ENCODE peak calls at places on chromosomes 1 and 21, in eight cellular contexts. One of them, this sample, is unnamed.

GRCh38 chr1:94094466-94095111 is 26.4 kb downstream of the ABCA4 start:
- DNase-seq in thoracic aorta: peak; percentile 60
- DNase-seq in right cardiac atrium: peak; percentile 94
- DNase-seq in adrenal gland: peak; percentile 84
- DNase-seq in A549: no peak
- DNase-seq in skeletal muscle cell: peak; percentile 57
- DNase-seq in fibroblast of mammary gland: peak; percentile 54
- DNase-seq in GM23248: peak; percentile 67
- DNase-seq in this sample: peak; percentile 89

GRCh38 chr1:67162954-67163353 is 3.3 kb upstream of the IL23R start:
- DNase-seq in thoracic aorta: no peak
- DNase-seq in right cardiac atrium: no peak
- DNase-seq in adrenal gland: no peak
- DNase-seq in A549: no peak
- DNase-seq in skeletal muscle cell: peak; percentile 22
- DNase-seq in fibroblast of mammary gland: peak; percentile 51
- DNase-seq in GM23248: peak; percentile 47
- DNase-seq in this sample: no peak

GRCh38 chr1:81664341-81664740 is 136.4 kb upstream of the ADGRL2 start:
- DNase-seq in thoracic aorta: no peak
- DNase-seq in right cardiac atrium: no peak
- DNase-seq in adrenal gland: no peak
- DNase-seq in A549: no peak
- DNase-seq in skeletal muscle cell: no peak
- DNase-seq in fibroblast of mammary gland: peak; percentile 63
- DNase-seq in GM23248: peak; percentile 82
- DNase-seq in this sample: no peak

GRCh38 chr1:97379387-97380075 is 541.3 kb downstream of the DPYD start:
- DNase-seq in thoracic aorta: no peak
- DNase-seq in right cardiac atrium: no peak
- DNase-seq in adrenal gland: no peak
- DNase-seq in A549: no peak
- DNase-seq in skeletal muscle cell: peak; percentile 89
- DNase-seq in fibroblast of mammary gland: peak; percentile 94
- DNase-seq in GM23248: peak; percentile 94
- DNase-seq in this sample: no peak

GRCh38 chr1:111605553-111605952 is 14.0 kb upstream of the RAP1A start:
- DNase-seq in thoracic aorta: no peak
- DNase-seq in right cardiac atrium: peak; percentile 86
- DNase-seq in adrenal gland: no peak
- DNase-seq in A549: no peak
- DNase-seq in skeletal muscle cell: no peak
- DNase-seq in fibroblast of mammary gland: peak; percentile 76
- DNase-seq in GM23248: peak; percentile 81
- DNase-seq in this sample: peak; percentile 33

GRCh38 chr1:11836955-11837766 is 10.4 kb downstream of the NPPA start:
- DNase-seq in thoracic aorta: no peak
- DNase-seq in right cardiac atrium: no peak
- DNase-seq in adrenal gland: no peak
- DNase-seq in A549: no peak
- DNase-seq in skeletal muscle cell: no peak
- DNase-seq in fibroblast of mammary gland: no peak
- DNase-seq in GM23248: no peak
- DNase-seq in this sample: no peak

GRCh38 chr1:59367269-59368006 is 70.5 kb downstream of the FGGY start:
- DNase-seq in thoracic aorta: peak; percentile 8
- DNase-seq in right cardiac atrium: peak; percentile 92
- DNase-seq in adrenal gland: peak; percentile 92
- DNase-seq in A549: no peak
- DNase-seq in skeletal muscle cell: peak; percentile 93
- DNase-seq in fibroblast of mammary gland: peak; percentile 95
- DNase-seq in GM23248: peak; percentile 93
- DNase-seq in this sample: peak; percentile 86

GRCh38 chr1:184296466-184297243 is 90.2 kb upstream of the C1orf21 start:
- DNase-seq in thoracic aorta: peak; percentile 59
- DNase-seq in right cardiac atrium: peak; percentile 97
- DNase-seq in adrenal gland: peak; percentile 98
- DNase-seq in A549: no peak
- DNase-seq in skeletal muscle cell: peak; percentile 80
- DNase-seq in fibroblast of mammary gland: peak; percentile 93
- DNase-seq in GM23248: peak; percentile 79
- DNase-seq in this sample: peak; percentile 83

GRCh38 chr1:89310505-89310904 is 37.8 kb upstream of the GBP5 start:
- DNase-seq in thoracic aorta: no peak
- DNase-seq in right cardiac atrium: no peak
- DNase-seq in adrenal gland: no peak
- DNase-seq in A549: no peak
- DNase-seq in skeletal muscle cell: no peak
- DNase-seq in fibroblast of mammary gland: peak; percentile 28
- DNase-seq in GM23248: peak; percentile 55
- DNase-seq in this sample: no peak

DNA sequence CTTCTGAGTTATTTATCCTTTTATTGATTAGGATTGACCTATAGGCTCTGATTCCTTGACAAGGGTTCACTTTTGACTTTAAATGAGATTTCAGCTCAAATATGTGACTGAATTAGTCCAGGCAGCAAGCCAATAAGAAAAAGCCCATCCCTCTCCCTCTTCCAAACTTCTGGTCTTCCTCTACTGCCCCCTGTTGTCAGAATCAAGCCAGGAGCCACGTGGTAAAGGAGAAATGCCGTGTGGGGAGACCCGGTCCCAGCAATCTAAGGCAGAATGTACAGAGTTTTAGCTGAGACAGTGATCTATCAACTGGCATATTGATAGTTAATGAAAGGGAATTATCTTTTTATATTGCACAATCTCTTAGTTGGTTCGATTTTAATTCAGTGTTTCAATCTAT is 5.2 kb downstream of the ADAMTS5 start:
- DNase-seq in thoracic aorta: no peak
- DNase-seq in right cardiac atrium: peak; percentile 41
- DNase-seq in adrenal gland: no peak
- DNase-seq in A549: no peak
- DNase-seq in skeletal muscle cell: no peak
- DNase-seq in fibroblast of mammary gland: peak; percentile 46
- DNase-seq in GM23248: peak; percentile 23
- DNase-seq in this sample: no peak
- H3K4me3 ChIP-seq in thoracic aorta: no peak overlapping the region
- H3K4me3 ChIP-seq in right cardiac atrium: no peak overlapping the region
- H3K4me3 ChIP-seq in adrenal gland: no peak overlapping the region
- H3K4me3 ChIP-seq in A549: no peak overlapping the region
- H3K4me3 ChIP-seq in skeletal muscle cell: no peak overlapping the region
- H3K4me3 ChIP-seq in fibroblast of mammary gland: no peak overlapping the region
- H3K4me3 ChIP-seq in GM23248: no peak overlapping the region
- H3K4me3 ChIP-seq in this sample: no peak overlapping the region

GRCh38 chr1:228377664-228378452 is 28.8 kb downstream of the TRIM11 start:
- DNase-seq in thoracic aorta: no peak
- DNase-seq in right cardiac atrium: peak; percentile 83
- DNase-seq in adrenal gland: no peak
- DNase-seq in A549: no peak
- DNase-seq in skeletal muscle cell: no peak
- DNase-seq in fibroblast of mammary gland: no peak
- DNase-seq in GM23248: no peak
- DNase-seq in this sample: no peak

GRCh38 chr1:228379165-228379460 is 27.5 kb downstream of the TRIM11 start:
- DNase-seq in thoracic aorta: no peak
- DNase-seq in right cardiac atrium: peak; percentile 81
- DNase-seq in adrenal gland: peak; percentile 75
- DNase-seq in A549: no peak
- DNase-seq in skeletal muscle cell: no peak
- DNase-seq in fibroblast of mammary gland: peak; percentile 17
- DNase-seq in GM23248: peak; percentile 63
- DNase-seq in this sample: no peak

GRCh38 chr1:228379666-228380065 is 27.0 kb downstream of the TRIM11 start:
- DNase-seq in thoracic aorta: no peak
- DNase-seq in right cardiac atrium: no peak
- DNase-seq in adrenal gland: no peak
- DNase-seq in A549: no peak
- DNase-seq in skeletal muscle cell: no peak
- DNase-seq in fibroblast of mammary gland: no peak
- DNase-seq in GM23248: no peak
- DNase-seq in this sample: no peak

GRCh38 chr1:228376651-228377631 is 29.7 kb downstream of the TRIM11 start:
- DNase-seq in thoracic aorta: no peak
- DNase-seq in right cardiac atrium: no peak
- DNase-seq in adrenal gland: no peak
- DNase-seq in A549: no peak
- DNase-seq in skeletal muscle cell: no peak
- DNase-seq in fibroblast of mammary gland: no peak
- DNase-seq in GM23248: no peak
- DNase-seq in this sample: no peak

GRCh38 chr1:228378453-228379164 is 28.0 kb downstream of the TRIM11 start:
- DNase-seq in thoracic aorta: no peak
- DNase-seq in right cardiac atrium: peak; percentile 96
- DNase-seq in adrenal gland: peak; percentile 91
- DNase-seq in A549: peak; percentile 62
- DNase-seq in skeletal muscle cell: peak; percentile 21
- DNase-seq in fibroblast of mammary gland: peak; percentile 57
- DNase-seq in GM23248: peak; percentile 88
- DNase-seq in this sample: peak; percentile 34
- H3K4me3 ChIP-seq in thoracic aorta: peak overlapping the region; percentile 78
- H3K4me3 ChIP-seq in right cardiac atrium: peak overlapping the region; percentile 11
- H3K4me3 ChIP-seq in adrenal gland: peak overlapping the region; percentile 45
- H3K4me3 ChIP-seq in A549: peak overlapping the region; percentile 51
- H3K4me3 ChIP-seq in skeletal muscle cell: peak overlapping the region; percentile 60
- H3K4me3 ChIP-seq in fibroblast of mammary gland: peak overlapping the region; percentile 50
- H3K4me3 ChIP-seq in GM23248: peak overlapping the region; percentile 80
- H3K4me3 ChIP-seq in this sample: peak overlapping the region; percentile 51

GRCh38 chr1:167617950-167618269 is 12.1 kb upstream of the RCSD1 start:
- DNase-seq in thoracic aorta: no peak
- DNase-seq in right cardiac atrium: no peak
- DNase-seq in adrenal gland: no peak
- DNase-seq in A549: no peak
- DNase-seq in skeletal muscle cell: no peak
- DNase-seq in fibroblast of mammary gland: no peak
- DNase-seq in GM23248: no peak
- DNase-seq in this sample: no peak

GRCh38 chr1:167617100-167617949 is 12.7 kb upstream of the RCSD1 start:
- DNase-seq in thoracic aorta: no peak
- DNase-seq in right cardiac atrium: peak; percentile 65
- DNase-seq in adrenal gland: peak; percentile 76
- DNase-seq in A549: no peak
- DNase-seq in skeletal muscle cell: peak; percentile 82
- DNase-seq in fibroblast of mammary gland: peak; percentile 69
- DNase-seq in GM23248: peak; percentile 54
- DNase-seq in this sample: no peak

GRCh38 chr1:167618366-167618765 is 11.7 kb upstream of the RCSD1 start:
- DNase-seq in thoracic aorta: no peak
- DNase-seq in right cardiac atrium: no peak
- DNase-seq in adrenal gland: no peak
- DNase-seq in A549: no peak
- DNase-seq in skeletal muscle cell: no peak
- DNase-seq in fibroblast of mammary gland: no peak
- DNase-seq in GM23248: no peak
- DNase-seq in this sample: no peak

GRCh38 chr1:167620002-167620401 is 10.0 kb upstream of the RCSD1 start:
- DNase-seq in thoracic aorta: no peak
- DNase-seq in right cardiac atrium: no peak
- DNase-seq in adrenal gland: no peak
- DNase-seq in A549: no peak
- DNase-seq in skeletal muscle cell: no peak
- DNase-seq in fibroblast of mammary gland: no peak
- DNase-seq in GM23248: no peak
- DNase-seq in this sample: no peak

DNA sequence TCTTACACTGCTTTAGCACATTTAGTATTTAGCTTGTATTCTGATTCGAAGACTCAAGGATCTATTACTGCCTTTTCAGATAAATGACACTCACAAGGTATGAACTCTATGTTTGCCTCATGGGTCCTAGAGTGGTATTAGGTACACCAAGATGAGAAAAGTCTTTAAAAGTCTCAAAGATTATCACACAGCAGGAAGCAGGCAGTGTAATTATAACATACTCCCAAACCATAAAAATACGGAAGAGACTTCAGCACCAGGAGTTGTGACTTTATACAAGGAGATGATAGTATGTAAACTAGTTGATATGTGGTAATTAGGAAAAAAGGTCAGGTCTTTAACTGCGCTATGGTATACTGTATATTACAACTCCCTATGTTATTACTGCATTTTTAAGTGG is 11.2 kb upstream of the RCSD1 start:
- DNase-seq in thoracic aorta: no peak
- DNase-seq in right cardiac atrium: no peak
- DNase-seq in adrenal gland: no peak
- DNase-seq in A549: no peak
- DNase-seq in skeletal muscle cell: no peak
- DNase-seq in fibroblast of mammary gland: no peak
- DNase-seq in GM23248: no peak
- DNase-seq in this sample: no peak
- H3K4me3 ChIP-seq in thoracic aorta: no peak overlapping the region
- H3K4me3 ChIP-seq in right cardiac atrium: no peak overlapping the region
- H3K4me3 ChIP-seq in adrenal gland: no peak overlapping the region
- H3K4me3 ChIP-seq in A549: no peak overlapping the region
- H3K4me3 ChIP-seq in skeletal muscle cell: no peak overlapping the region
- H3K4me3 ChIP-seq in fibroblast of mammary gland: no peak overlapping the region
- H3K4me3 ChIP-seq in GM23248: no peak overlapping the region
- H3K4me3 ChIP-seq in this sample: no peak overlapping the region

DNA sequence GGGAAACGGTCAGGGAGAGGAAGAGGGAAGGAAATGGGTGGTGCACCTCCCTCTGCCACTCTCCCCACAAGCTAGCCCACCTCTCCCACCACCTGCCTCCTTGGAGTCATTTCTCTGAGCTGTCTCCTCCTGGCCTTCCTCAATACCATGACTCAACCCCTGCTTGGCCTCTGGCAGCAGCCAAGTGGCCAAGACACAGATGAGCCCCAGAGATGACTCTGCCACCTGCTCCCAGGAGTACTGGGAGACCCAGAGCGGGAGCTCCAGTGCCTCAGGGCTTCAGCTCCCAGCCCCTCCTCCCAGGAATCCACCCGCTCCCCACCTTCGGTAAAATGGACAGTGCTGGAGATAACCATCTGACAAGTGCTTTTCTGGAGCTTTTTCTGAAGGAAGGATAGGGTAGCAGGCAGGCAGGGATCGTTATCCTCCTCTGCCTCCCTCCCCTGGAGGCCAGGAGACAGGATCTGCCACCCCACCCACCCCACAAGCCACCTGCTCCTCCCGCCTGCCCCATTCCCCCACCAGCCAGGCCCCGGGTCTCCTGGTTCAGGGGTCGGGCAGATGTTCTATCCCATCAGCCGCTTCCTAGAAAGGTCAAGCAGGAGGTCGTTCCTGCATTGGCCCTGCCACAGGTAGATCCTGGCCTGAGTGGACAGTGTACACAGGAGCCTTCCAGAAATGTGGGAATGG is 2.5 kb downstream of the S100A16 start:
- DNase-seq in thoracic aorta: no peak
- DNase-seq in right cardiac atrium: no peak
- DNase-seq in adrenal gland: no peak
- DNase-seq in A549: no peak
- DNase-seq in skeletal muscle cell: no peak
- DNase-seq in fibroblast of mammary gland: peak; percentile 80
- DNase-seq in GM23248: peak; percentile 82
- DNase-seq in this sample: no peak
- H3K4me3 ChIP-seq in thoracic aorta: peak overlapping the region; percentile 23
- H3K4me3 ChIP-seq in right cardiac atrium: no peak overlapping the region
- H3K4me3 ChIP-seq in adrenal gland: no peak overlapping the region
- H3K4me3 ChIP-seq in A549: peak overlapping the region; percentile 68
- H3K4me3 ChIP-seq in skeletal muscle cell: peak overlapping the region; percentile 71
- H3K4me3 ChIP-seq in fibroblast of mammary gland: peak overlapping the region; percentile 94
- H3K4me3 ChIP-seq in GM23248: peak overlapping the region; percentile 62
- H3K4me3 ChIP-seq in this sample: peak overlapping the region; percentile 15

This sample was measured in astrocyte of the cerebellum.